ENCODE peak calls at places on chromosomes 13 and 19, in seven cellular contexts. One of them, this sample, is unnamed.

GRCh38 chr19:10009269-10009665 is 1.0 kb downstream of the COL5A3 start:
- DNase-seq in suprapubic skin: no peak
- DNase-seq in ovary: peak; percentile 88
- DNase-seq in A549: no peak
- DNase-seq in tibial nerve: peak; percentile 44
- DNase-seq in SK-N-SH: peak; percentile 60
- DNase-seq in sigmoid colon: peak; percentile 89
- DNase-seq in this sample: peak; percentile 91

GRCh38 chr19:35109395-35110112 is 6.1 kb upstream of the FXYD3 start:
- DNase-seq in suprapubic skin: no peak
- DNase-seq in ovary: no peak
- DNase-seq in A549: no peak
- DNase-seq in tibial nerve: no peak
- DNase-seq in SK-N-SH: no peak
- DNase-seq in sigmoid colon: no peak
- DNase-seq in this sample: no peak

GRCh38 chr19:55117063-55117635 is 288 bp downstream of the PPP1R12C start:
- DNase-seq in suprapubic skin: no peak
- DNase-seq in ovary: peak; percentile 72
- DNase-seq in A549: no peak
- DNase-seq in tibial nerve: no peak
- DNase-seq in SK-N-SH: no peak
- DNase-seq in sigmoid colon: no peak
- DNase-seq in this sample: peak; percentile 29

GRCh38 chr19:4709440-4710280 is 14.0 kb downstream of the DPP9 start:
- DNase-seq in suprapubic skin: no peak
- DNase-seq in ovary: no peak
- DNase-seq in A549: no peak
- DNase-seq in tibial nerve: no peak
- DNase-seq in SK-N-SH: no peak
- DNase-seq in sigmoid colon: no peak
- DNase-seq in this sample: no peak

GRCh38 chr13:113658836-113659235 is 838 bp upstream of the ATP4B start:
- DNase-seq in suprapubic skin: peak; percentile 74
- DNase-seq in ovary: peak; percentile 26
- DNase-seq in A549: no peak
- DNase-seq in tibial nerve: peak; percentile 2
- DNase-seq in SK-N-SH: no peak
- DNase-seq in sigmoid colon: peak; percentile 41
- DNase-seq in this sample: no peak

GRCh38 chr19:51946602-51947001 is 19.3 kb downstream of the ZNF613 start:
- DNase-seq in suprapubic skin: no peak
- DNase-seq in ovary: no peak
- DNase-seq in A549: no peak
- DNase-seq in tibial nerve: no peak
- DNase-seq in SK-N-SH: no peak
- DNase-seq in sigmoid colon: no peak
- DNase-seq in this sample: no peak

GRCh38 chr19:19113040-19113541 is 25.2 kb downstream of the TMEM161A start:
- DNase-seq in suprapubic skin: no peak
- DNase-seq in ovary: no peak
- DNase-seq in A549: no peak
- DNase-seq in tibial nerve: no peak
- DNase-seq in SK-N-SH: peak; percentile 62
- DNase-seq in sigmoid colon: no peak
- DNase-seq in this sample: no peak

GRCh38 chr19:17404015-17404414 is 1.4 kb downstream of the BST2 start:
- DNase-seq in suprapubic skin: no peak
- DNase-seq in ovary: no peak
- DNase-seq in A549: no peak
- DNase-seq in tibial nerve: no peak
- DNase-seq in SK-N-SH: no peak
- DNase-seq in sigmoid colon: no peak
- DNase-seq in this sample: no peak

GRCh38 chr13:28071424-28071823 is 29.0 kb downstream of the FLT3 start:
- DNase-seq in suprapubic skin: no peak
- DNase-seq in ovary: no peak
- DNase-seq in A549: no peak
- DNase-seq in tibial nerve: no peak
- DNase-seq in SK-N-SH: no peak
- DNase-seq in sigmoid colon: no peak
- DNase-seq in this sample: no peak
- TF ChIP-seq EP300 in suprapubic skin: no peak
- TF ChIP-seq EP300 in ovary: no peak
- TF ChIP-seq EP300 in A549: no peak
- TF ChIP-seq EP300 in tibial nerve: no peak
- TF ChIP-seq EP300 in SK-N-SH: no peak
- TF ChIP-seq EP300 in sigmoid colon: no peak
- TF ChIP-seq EP300 in this sample: no peak

GRCh38 chr13:51601601-51602348 is 17.5 kb downstream of the WDFY2 start:
- DNase-seq in suprapubic skin: no peak
- DNase-seq in ovary: no peak
- DNase-seq in A549: no peak
- DNase-seq in tibial nerve: no peak
- DNase-seq in SK-N-SH: no peak
- DNase-seq in sigmoid colon: no peak
- DNase-seq in this sample: no peak

GRCh38 chr13:51603716-51604115 is 19.5 kb downstream of the WDFY2 start:
- DNase-seq in suprapubic skin: no peak
- DNase-seq in ovary: no peak
- DNase-seq in A549: no peak
- DNase-seq in tibial nerve: no peak
- DNase-seq in SK-N-SH: no peak
- DNase-seq in sigmoid colon: no peak
- DNase-seq in this sample: no peak

GRCh38 chr13:51608857-51609406 is 24.7 kb downstream of the WDFY2 start:
- DNase-seq in suprapubic skin: no peak
- DNase-seq in ovary: no peak
- DNase-seq in A549: no peak
- DNase-seq in tibial nerve: no peak
- DNase-seq in SK-N-SH: no peak
- DNase-seq in sigmoid colon: no peak
- DNase-seq in this sample: no peak

GRCh38 chr13:51607165-51607564 is 22.9 kb downstream of the WDFY2 start:
- DNase-seq in suprapubic skin: no peak
- DNase-seq in ovary: no peak
- DNase-seq in A549: no peak
- DNase-seq in tibial nerve: no peak
- DNase-seq in SK-N-SH: no peak
- DNase-seq in sigmoid colon: no peak
- DNase-seq in this sample: peak; percentile 64

DNA sequence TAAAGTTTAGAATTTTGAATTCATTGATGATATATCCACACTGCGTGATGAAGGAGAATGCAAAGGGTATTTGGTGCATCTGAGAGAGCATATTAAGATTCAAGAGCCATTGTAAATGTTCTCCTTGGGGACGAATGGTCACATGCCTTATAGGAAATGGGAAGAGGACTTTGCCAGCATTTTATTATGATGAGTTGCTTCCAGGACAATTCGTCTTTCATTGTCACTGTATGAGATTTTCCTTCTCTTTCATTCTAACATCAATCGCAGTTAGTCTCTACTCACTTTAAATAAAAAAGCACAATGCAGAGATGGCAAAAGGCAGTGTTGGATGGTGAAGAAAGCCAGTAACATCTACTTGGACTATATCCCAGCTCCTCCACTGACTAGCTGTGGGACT is 21.4 kb downstream of the WDFY2 start:
- DNase-seq in suprapubic skin: no peak
- DNase-seq in ovary: no peak
- DNase-seq in A549: no peak
- DNase-seq in tibial nerve: no peak
- DNase-seq in SK-N-SH: no peak
- DNase-seq in sigmoid colon: no peak
- DNase-seq in this sample: no peak
- H3K4me1 ChIP-seq in suprapubic skin: peaks cover 25% of the 10 kb centered on the region
- H3K4me1 ChIP-seq in ovary: peaks cover 1% of the 10 kb centered on the region
- H3K4me1 ChIP-seq in A549: peaks cover 10% of the 10 kb centered on the region
- H3K4me1 ChIP-seq in tibial nerve: peaks cover 6% of the 10 kb centered on the region
- H3K4me1 ChIP-seq in SK-N-SH: peaks cover 6% of the 10 kb centered on the region
- H3K4me1 ChIP-seq in sigmoid colon: peaks cover 8% of the 10 kb centered on the region
- H3K4me1 ChIP-seq in this sample: peaks cover 15% of the 10 kb centered on the region

GRCh38 chr19:8517551-8518442 is 3.8 kb upstream of the ZNF414 start:
- DNase-seq in suprapubic skin: no peak
- DNase-seq in ovary: no peak
- DNase-seq in A549: no peak
- DNase-seq in tibial nerve: no peak
- DNase-seq in SK-N-SH: no peak
- DNase-seq in sigmoid colon: no peak
- DNase-seq in this sample: no peak
- TF ChIP-seq EP300 in suprapubic skin: no peak
- TF ChIP-seq EP300 in ovary: no peak
- TF ChIP-seq EP300 in A549: no peak
- TF ChIP-seq EP300 in tibial nerve: no peak
- TF ChIP-seq EP300 in SK-N-SH: no peak
- TF ChIP-seq EP300 in sigmoid colon: no peak
- TF ChIP-seq EP300 in this sample: no peak

GRCh38 chr13:110064022-110064421 is 242.9 kb downstream of the COL4A1 start:
- DNase-seq in suprapubic skin: no peak
- DNase-seq in ovary: no peak
- DNase-seq in A549: no peak
- DNase-seq in tibial nerve: no peak
- DNase-seq in SK-N-SH: no peak
- DNase-seq in sigmoid colon: no peak
- DNase-seq in this sample: no peak

GRCh38 chr13:110062077-110062776 is 244.7 kb downstream of the COL4A1 start:
- DNase-seq in suprapubic skin: no peak
- DNase-seq in ovary: no peak
- DNase-seq in A549: no peak
- DNase-seq in tibial nerve: no peak
- DNase-seq in SK-N-SH: no peak
- DNase-seq in sigmoid colon: no peak
- DNase-seq in this sample: no peak

GRCh38 chr13:110062777-110063442 is 244.0 kb downstream of the COL4A1 start:
- DNase-seq in suprapubic skin: no peak
- DNase-seq in ovary: no peak
- DNase-seq in A549: no peak
- DNase-seq in tibial nerve: no peak
- DNase-seq in SK-N-SH: no peak
- DNase-seq in sigmoid colon: no peak
- DNase-seq in this sample: no peak

GRCh38 chr13:110061270-110061669 is 245.7 kb downstream of the COL4A1 start:
- DNase-seq in suprapubic skin: no peak
- DNase-seq in ovary: no peak
- DNase-seq in A549: no peak
- DNase-seq in tibial nerve: no peak
- DNase-seq in SK-N-SH: no peak
- DNase-seq in sigmoid colon: no peak
- DNase-seq in this sample: no peak

GRCh38 chr13:110063490-110063889 is 243.5 kb downstream of the COL4A1 start:
- DNase-seq in suprapubic skin: no peak
- DNase-seq in ovary: no peak
- DNase-seq in A549: no peak
- DNase-seq in tibial nerve: no peak
- DNase-seq in SK-N-SH: no peak
- DNase-seq in sigmoid colon: no peak
- DNase-seq in this sample: no peak
- H3K4me1 ChIP-seq in suprapubic skin: no peaks in the 10 kb centered on the region
- H3K4me1 ChIP-seq in ovary: no peaks in the 10 kb centered on the region
- H3K4me1 ChIP-seq in A549: no peaks in the 10 kb centered on the region
- H3K4me1 ChIP-seq in tibial nerve: no peaks in the 10 kb centered on the region
- H3K4me1 ChIP-seq in SK-N-SH: no peaks in the 10 kb centered on the region
- H3K4me1 ChIP-seq in sigmoid colon: no peaks in the 10 kb centered on the region
- H3K4me1 ChIP-seq in this sample: no peaks in the 10 kb centered on the region

GRCh38 chr13:49855930-49856329 is 63.4 kb upstream of the KPNA3 start:
- DNase-seq in suprapubic skin: no peak
- DNase-seq in ovary: no peak
- DNase-seq in A549: no peak
- DNase-seq in tibial nerve: no peak
- DNase-seq in SK-N-SH: no peak
- DNase-seq in sigmoid colon: no peak
- DNase-seq in this sample: no peak
- TF ChIP-seq EP300 in suprapubic skin: no peak
- TF ChIP-seq EP300 in ovary: no peak
- TF ChIP-seq EP300 in A549: no peak
- TF ChIP-seq EP300 in tibial nerve: no peak
- TF ChIP-seq EP300 in SK-N-SH: no peak
- TF ChIP-seq EP300 in sigmoid colon: no peak
- TF ChIP-seq EP300 in this sample: no peak

GRCh38 chr19:13020002-13020414 is 24.7 kb downstream of the NFIX start:
- DNase-seq in suprapubic skin: no peak
- DNase-seq in ovary: no peak
- DNase-seq in A549: no peak
- DNase-seq in tibial nerve: no peak
- DNase-seq in SK-N-SH: no peak
- DNase-seq in sigmoid colon: no peak
- DNase-seq in this sample: no peak
- H3K4me1 ChIP-seq in suprapubic skin: peaks cover 99% of the 10 kb centered on the region
- H3K4me1 ChIP-seq in ovary: peaks cover 44% of the 10 kb centered on the region
- H3K4me1 ChIP-seq in A549: peaks cover 4% of the 10 kb centered on the region
- H3K4me1 ChIP-seq in tibial nerve: peaks cover 64% of the 10 kb centered on the region
- H3K4me1 ChIP-seq in SK-N-SH: peaks cover 27% of the 10 kb centered on the region
- H3K4me1 ChIP-seq in sigmoid colon: peaks cover 91% of the 10 kb centered on the region
- H3K4me1 ChIP-seq in this sample: peaks cover 82% of the 10 kb centered on the region

DNA sequence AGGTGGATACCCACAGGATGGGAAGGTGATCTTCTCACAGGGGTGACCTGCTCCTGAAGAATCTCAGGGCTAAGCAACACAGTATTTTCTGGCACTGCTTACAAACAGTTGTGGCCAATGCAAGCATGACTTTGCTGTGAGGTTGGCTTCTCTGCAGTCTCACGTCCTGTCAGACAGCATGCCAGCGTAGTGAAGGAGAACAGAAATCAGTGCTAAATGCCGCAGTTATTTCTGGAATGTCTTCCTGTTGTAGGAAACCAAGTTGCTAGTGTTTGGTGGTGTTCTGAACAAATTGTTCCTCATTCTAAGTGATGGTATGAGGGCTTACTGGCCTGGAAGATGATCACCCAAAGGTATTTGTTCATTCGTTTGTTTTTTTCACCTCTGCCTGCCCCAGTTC is 320.1 kb downstream of the MTUS2 start:
- DNase-seq in suprapubic skin: no peak
- DNase-seq in ovary: no peak
- DNase-seq in A549: no peak
- DNase-seq in tibial nerve: no peak
- DNase-seq in SK-N-SH: no peak
- DNase-seq in sigmoid colon: no peak
- DNase-seq in this sample: no peak
- TF ChIP-seq EP300 in suprapubic skin: peak; percentile 93
- TF ChIP-seq EP300 in ovary: no peak
- TF ChIP-seq EP300 in A549: no peak
- TF ChIP-seq EP300 in tibial nerve: no peak
- TF ChIP-seq EP300 in SK-N-SH: no peak
- TF ChIP-seq EP300 in sigmoid colon: no peak
- TF ChIP-seq EP300 in this sample: no peak

GRCh38 chr13:110323172-110323851 is 16.2 kb downstream of the COL4A2 start:
- DNase-seq in suprapubic skin: no peak
- DNase-seq in ovary: no peak
- DNase-seq in A549: no peak
- DNase-seq in tibial nerve: no peak
- DNase-seq in SK-N-SH: no peak
- DNase-seq in sigmoid colon: peak; percentile 77
- DNase-seq in this sample: no peak
- H3K4me1 ChIP-seq in suprapubic skin: peaks cover 20% of the 10 kb centered on the region
- H3K4me1 ChIP-seq in ovary: peaks cover 12% of the 10 kb centered on the region
- H3K4me1 ChIP-seq in A549: peaks cover 79% of the 10 kb centered on the region
- H3K4me1 ChIP-seq in tibial nerve: peaks cover 70% of the 10 kb centered on the region
- H3K4me1 ChIP-seq in SK-N-SH: peaks cover 71% of the 10 kb centered on the region
- H3K4me1 ChIP-seq in sigmoid colon: peaks cover 97% of the 10 kb centered on the region
- H3K4me1 ChIP-seq in this sample: peaks cover 64% of the 10 kb centered on the region